ENCODE peak calls at places on chromosomes 4 and X, in ten cellular contexts. U is heart left ventricle, R is adrenal gland, I is choroid plexus epithelial cell, E is psoas muscle, G is kidney epithelial cell, V is WTC11, J is left ventricle myocardium inferior, H is tibial nerve, S is GM12865. N is an unnamed sample.

GRCh38 chrX:154355094-154355775 is 19.2 kb downstream of the FLNA start:
- DNase-seq in R (no peak), V (no peak), H (no peak), U (no peak), J (peak), I (no peak), S (no peak), G (no peak), E (no peak), N (no peak)

GRCh38 chr4:8324640-8325239 is 55.2 kb downstream of the HTRA3 start:
- DNase-seq in G (no peak), S (no peak), I (no peak), U (no peak), H (no peak), E (no peak), J (no peak), V (no peak), R (peak), N (peak)

GRCh38 chr4:128796934-128797333 is 12.6 kb upstream of the JADE1 start:
- DNase-seq in E (no peak), G (no peak), H (no peak), J (no peak), R (no peak), V (no peak), S (no peak), U (no peak), I (no peak), N (no peak)

GRCh38 chr4:133866328-133866699 is 335.3 kb downstream of the PABPC4L start:
- DNase-seq in J (no peak), E (no peak), U (no peak), S (no peak), R (no peak), H (no peak), I (peak), V (no peak), G (peak), N (no peak)

GRCh38 chr4:140793291-140793690 is 37.1 kb upstream of the TBC1D9 start:
- DNase-seq in R (no peak), I (no peak), V (no peak), U (no peak), J (no peak), H (no peak), E (no peak), S (no peak), G (no peak), N (no peak)

GRCh38 chr4:5770051-5770450 is 59.0 kb downstream of the EVC start:
- DNase-seq in H (no peak), I (no peak), S (no peak), G (no peak), J (no peak), U (no peak), R (peak), E (no peak), V (no peak), N (no peak)

GRCh38 chrX:112941209-112941788 is 100.7 kb upstream of the AMOT start:
- DNase-seq in V (no peak), J (no peak), S (peak), H (no peak), R (no peak), E (no peak), U (no peak), G (no peak), I (no peak), N (no peak)

GRCh38 chr4:169612869-169613859 is 781 bp upstream of the NEK1 start:
- DNase-seq in G (no peak), R (peak), U (peak), S (peak), J (peak), I (peak), H (peak), V (peak), E (peak), N (no peak)

GRCh38 chr4:107757860-107758476 is 37.9 kb upstream of the PAPSS1 start:
- DNase-seq in S (peak), V (no peak), J (no peak), R (no peak), H (no peak), U (no peak), E (no peak), I (peak), G (no peak), N (no peak)

GRCh38 chr4:2860391-2861348 is 17.0 kb downstream of the ADD1 start:
- DNase-seq in S (no peak), H (no peak), I (peak), U (peak), J (peak), E (no peak), G (no peak), V (no peak), R (peak), N (no peak)

GRCh38 chr4:183591301-183591700 is 67.7 kb downstream of the RWDD4 start:
- DNase-seq in S (no peak), H (no peak), R (no peak), E (no peak), I (no peak), U (no peak), V (no peak), G (no peak), J (no peak), N (no peak)

GRCh38 chr4:98448923-98449322 is 187.7 kb downstream of the RAP1GDS1 start:
- DNase-seq in V (no peak), I (no peak), J (no peak), S (peak), U (no peak), G (no peak), E (no peak), R (no peak), H (no peak), N (no peak)

GRCh38 chrX:77597511-77597910 is 150.3 kb downstream of the FGF16 start:
- DNase-seq in V (no peak), U (no peak), E (no peak), G (no peak), S (peak), I (no peak), H (no peak), R (no peak), J (no peak), N (no peak)

GRCh38 chr4:13173974-13174373 is 310.2 kb downstream of the RAB28 start:
- DNase-seq in I (no peak), H (peak), J (peak), R (no peak), V (no peak), G (no peak), U (peak), E (peak), S (no peak), N (peak)

GRCh38 chrX:38923451-38923969 is 122.3 kb downstream of the MID1IP1 start:
- DNase-seq in G (no peak), V (no peak), E (no peak), U (no peak), R (no peak), I (no peak), J (no peak), H (no peak), S (peak), N (no peak)

GRCh38 chrX:128929281-128930057 is 593.8 kb downstream of the SMARCA1 start:
- DNase-seq in E (no peak), R (no peak), S (no peak), U (no peak), G (no peak), J (no peak), H (no peak), V (no peak), I (no peak), N (no peak)

GRCh38 chrX:129872524-129872923 is 28.8 kb upstream of the ZDHHC9 start:
- DNase-seq in J (no peak), I (no peak), G (no peak), H (no peak), S (no peak), V (no peak), E (no peak), U (no peak), R (no peak), N (no peak)

GRCh38 chr4:2806392-2807355 is 13.8 kb downstream of the SH3BP2 start:
- DNase-seq in V (no peak), H (peak), J (peak), S (no peak), G (no peak), I (peak), E (peak), R (peak), U (peak), N (no peak)

GRCh38 chrX:130109429-130110378 is 593 bp downstream of the ELF4 start:
- DNase-seq in J (no peak), V (peak), S (peak), E (peak), G (no peak), H (no peak), I (no peak), R (no peak), U (no peak), N (no peak)

GRCh38 chrX:84248226-84248625 is 60.2 kb upstream of the RPS6KA6 start:
- DNase-seq in S (no peak), I (peak), U (no peak), E (no peak), G (no peak), R (no peak), V (no peak), H (no peak), J (no peak), N (no peak)

GRCh38 chr4:13905543-13905942 is 278.0 kb upstream of the BOD1L1 start:
- DNase-seq in H (no peak), E (no peak), J (no peak), I (peak), U (no peak), R (no peak), V (no peak), S (no peak), G (no peak), N (no peak)

GRCh38 chr4:25377572-25377882 is 464 bp downstream of the ANAPC4 start:
- DNase-seq in H (no peak), R (no peak), J (no peak), I (no peak), U (no peak), G (no peak), E (no peak), S (peak), V (no peak), N (no peak)

GRCh38 chr4:86564795-86565194 is 29.3 kb upstream of the PTPN13 start:
- DNase-seq in G (no peak), I (no peak), V (no peak), H (no peak), U (no peak), J (no peak), E (no peak), R (no peak), S (peak), N (no peak)

GRCh38 chr4:189124149-189124758 is 816.4 kb upstream of the FRG1 start:
- DNase-seq in E (no peak), I (peak), G (peak), V (peak), U (no peak), R (peak), S (no peak), J (no peak), H (no peak), N (no peak)

GRCh38 chrX:25049971-25050370 is 34.2 kb upstream of the ARX start:
- DNase-seq in S (no peak), R (no peak), H (no peak), G (no peak), J (no peak), I (no peak), E (no peak), V (no peak), U (no peak), N (no peak)

GRCh38 chr4:8472689-8473197 is 32.2 kb downstream of the TRMT44 start:
- DNase-seq in G (peak), J (no peak), H (no peak), R (no peak), E (no peak), S (no peak), V (no peak), U (no peak), I (peak), N (no peak)

GRCh38 chr4:153438916-153439756 is 27.0 kb upstream of the TMEM131L start:
- DNase-seq in U (no peak), G (no peak), J (no peak), I (no peak), R (no peak), V (no peak), H (no peak), E (no peak), S (peak), N (no peak)

GRCh38 chrX:129773649-129774458 is 5.9 kb upstream of the SASH3 start:
- DNase-seq in R (no peak), E (no peak), I (no peak), H (no peak), G (no peak), S (peak), U (no peak), J (no peak), V (no peak), N (no peak)

GRCh38 chr4:41455215-41455614 is 82.7 kb upstream of the LIMCH1 start:
- DNase-seq in H (no peak), R (peak), U (no peak), S (no peak), V (no peak), E (no peak), I (no peak), J (no peak), G (no peak), N (no peak)

GRCh38 chrX:9724711-9725110 is 40.9 kb downstream of the GPR143 start:
- DNase-seq in V (no peak), E (no peak), U (no peak), R (no peak), J (no peak), H (no peak), I (peak), S (no peak), G (no peak), N (no peak)

GRCh38 chr4:168794092-168794707 is 215.9 kb downstream of the CBR4 start:
- DNase-seq in S (no peak), U (no peak), G (no peak), V (no peak), J (no peak), H (no peak), E (no peak), R (no peak), I (no peak), N (peak)

GRCh38 chr4:182155806-182156205 is 87.4 kb upstream of the TENM3 start:
- DNase-seq in E (no peak), S (no peak), G (no peak), J (no peak), R (no peak), H (no peak), I (no peak), V (no peak), U (no peak), N (no peak)

GRCh38 chr4:8215641-8216442 is 16.8 kb downstream of the SH3TC1 start:
- DNase-seq in V (no peak), S (no peak), R (no peak), H (no peak), J (no peak), I (no peak), G (no peak), U (no peak), E (no peak), N (no peak)

GRCh38 chrX:7709845-7710244 is 133.1 kb upstream of the VCX start:
- DNase-seq in V (no peak), S (no peak), I (no peak), J (no peak), G (no peak), H (no peak), R (no peak), E (no peak), U (peak), N (no peak)

GRCh38 chrX:7711167-7711566 is 131.8 kb upstream of the VCX start:
- DNase-seq in U (no peak), E (no peak), G (no peak), J (no peak), S (no peak), R (no peak), I (no peak), V (no peak), H (no peak), N (no peak)

DNA sequence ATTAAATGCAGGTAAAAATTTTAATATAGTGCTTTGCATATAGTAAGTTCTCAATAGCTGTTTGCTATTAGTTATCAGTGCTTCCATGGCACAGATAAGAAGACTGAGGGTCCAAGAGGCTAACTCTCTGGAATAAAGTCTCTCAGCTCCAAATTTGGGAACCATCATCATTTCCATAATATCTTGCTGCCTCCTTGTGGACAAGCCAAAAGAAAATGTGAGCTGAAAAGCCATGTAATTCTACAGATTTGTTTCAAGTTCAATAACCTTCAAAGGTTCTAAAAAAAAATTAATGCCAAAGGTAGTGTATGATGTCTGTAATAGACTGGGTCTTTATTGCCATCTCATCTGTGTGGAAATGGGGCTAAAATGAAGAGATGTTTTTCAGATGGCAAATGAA is 136.9 kb upstream of the VCX start:
- DNase-seq in G (no peak), E (no peak), R (no peak), I (peak), H (no peak), U (no peak), S (no peak), J (no peak), V (no peak), N (no peak)
- TF ChIP-seq CTCF in G (no peak), E (peak), R (no peak), I (peak), H (peak), U (peak), S (no peak), J (peak), V (no peak), N (no peak)

GRCh38 chrX:40524423-40524822 is 56.3 kb upstream of the ATP6AP2 start:
- DNase-seq in G (no peak), I (peak), V (no peak), E (no peak), J (no peak), S (no peak), R (no peak), H (no peak), U (no peak), N (no peak)
- TF ChIP-seq CTCF in G (no peak), I (peak), V (no peak), E (no peak), J (no peak), S (no peak), R (no peak), H (no peak), U (no peak), N (no peak)

GRCh38 chrX:117508021-117508420 is 608.6 kb downstream of the KLHL13 start:
- DNase-seq in H (no peak), G (no peak), I (no peak), R (no peak), S (no peak), U (no peak), J (no peak), V (no peak), E (no peak), N (no peak)

GRCh38 chrX:117511379-117511778 is 605.2 kb downstream of the KLHL13 start:
- DNase-seq in R (no peak), I (no peak), V (no peak), U (no peak), E (no peak), S (no peak), J (no peak), G (no peak), H (no peak), N (no peak)

DNA sequence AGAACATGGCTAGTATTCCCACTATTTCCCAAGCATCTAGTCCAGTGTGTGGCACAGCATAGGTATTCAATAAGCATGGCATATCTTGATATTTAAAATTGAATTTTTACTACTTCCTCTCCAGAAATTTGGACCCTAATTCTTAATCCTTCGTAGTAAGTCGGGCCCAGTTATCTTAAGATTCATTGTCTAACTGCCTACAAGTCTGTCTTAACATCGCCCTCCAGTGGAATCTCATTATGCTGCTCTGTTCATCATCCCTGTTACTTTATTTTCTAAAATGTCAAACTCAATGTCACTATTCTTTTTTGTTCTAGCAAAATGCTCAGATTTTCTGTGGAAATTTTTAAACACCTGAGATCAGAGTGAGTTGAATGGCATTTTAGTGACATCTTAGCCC is 606.2 kb downstream of the KLHL13 start:
- DNase-seq in S (no peak), J (no peak), H (no peak), V (no peak), G (no peak), I (no peak), E (no peak), R (no peak), U (no peak), N (no peak)
- TF ChIP-seq CTCF in S (no peak), J (no peak), H (no peak), V (no peak), G (no peak), I (no peak), E (no peak), R (no peak), U (no peak), N (no peak)

DNA sequence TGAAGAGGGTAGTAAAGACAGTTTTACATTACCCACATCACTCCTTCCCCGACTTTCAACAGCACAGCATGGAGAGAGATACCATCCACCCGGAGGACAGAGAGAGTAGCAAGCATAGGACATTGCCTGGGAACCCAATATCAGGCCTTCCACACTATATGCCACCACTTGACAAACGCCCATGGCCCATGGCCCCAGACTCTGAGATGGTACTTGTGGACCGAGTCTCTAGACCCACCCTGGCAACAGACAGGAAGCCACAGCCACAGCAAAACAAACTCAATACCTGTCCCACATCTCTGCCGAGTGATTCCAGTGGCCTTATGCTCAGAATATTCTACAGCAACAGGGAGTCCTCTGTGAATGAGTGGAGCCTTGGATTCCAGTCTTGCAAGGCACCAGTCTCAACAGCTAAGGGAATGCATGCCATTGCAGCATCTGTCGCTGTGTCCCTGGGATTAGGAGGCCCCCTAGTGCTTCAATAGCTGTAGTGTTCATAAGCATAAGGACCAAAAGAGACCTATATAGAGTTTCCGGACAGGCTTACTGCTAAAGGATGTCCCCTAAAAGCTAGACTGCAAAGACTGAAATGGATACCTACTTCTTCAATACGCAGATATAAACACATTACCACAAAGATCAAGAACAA is 14.7 kb upstream of the CT55 start:
- DNase-seq in E (no peak), G (no peak), V (peak), I (peak), S (peak), U (no peak), J (no peak), R (peak), H (no peak), N (no peak)
- TF ChIP-seq CTCF in E (peak), G (peak), V (peak), I (peak), S (peak), U (peak), J (peak), R (peak), H (no peak), N (no peak)

DNA sequence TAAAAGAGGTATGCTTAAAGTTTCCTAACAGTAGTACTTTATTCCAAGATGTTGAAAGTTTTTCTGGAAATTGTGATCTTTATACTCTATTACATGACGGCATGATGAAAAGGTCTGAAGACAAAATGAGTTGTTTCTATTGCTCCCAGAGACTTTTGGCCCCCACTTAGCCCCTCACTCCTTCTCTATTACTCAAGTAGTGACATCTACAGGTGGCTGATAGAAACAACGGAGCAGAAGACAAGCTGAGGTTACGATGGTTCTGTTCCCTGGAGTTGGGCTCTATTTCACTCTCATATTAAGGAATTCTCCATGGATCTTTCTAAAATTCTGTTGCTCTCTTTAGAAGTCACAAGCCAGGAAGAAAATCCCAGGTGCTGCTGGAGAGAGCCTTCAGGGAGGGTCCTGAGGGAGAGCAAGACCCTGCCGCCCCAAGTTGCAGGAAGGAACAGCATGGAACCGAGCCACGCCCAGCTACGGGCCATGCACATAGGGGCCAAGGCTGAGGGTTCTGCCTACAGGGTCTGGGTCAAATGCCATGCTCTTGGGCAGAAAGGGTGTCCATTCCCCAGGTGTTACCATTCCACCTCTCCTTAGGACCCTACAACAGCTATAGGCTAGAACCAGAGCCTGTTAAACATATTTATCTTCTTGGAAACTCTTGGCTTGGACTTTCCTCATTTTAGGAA is 22.7 kb downstream of the RPL9 start:
- DNase-seq in S (no peak), I (peak), J (no peak), U (no peak), R (no peak), G (no peak), V (no peak), E (no peak), H (no peak), N (no peak)
- TF ChIP-seq CTCF in S (peak), I (peak), J (no peak), U (peak), R (no peak), G (peak), V (no peak), E (no peak), H (no peak), N (no peak)